ENCODE peak calls at places on chromosome 1, in six cellular contexts. T is activated B cell treated with CpG ODN at 0.5 μM for 24 hours, J is stomach, L is astrocyte, N is psoas muscle, S is tibial artery. K is an unnamed sample.

GRCh38 chr1:74502432-74502831 is 10.0 kb downstream of the LRRC53 start:
- DNase-seq in L (peak; percentile 48), J (no peak), S (no peak), N (no peak), T (no peak), K (no peak)

GRCh38 chr1:212669600-212669999 is 30.0 kb downstream of the BATF3 start:
- DNase-seq in S (no peak), L (no peak), J (no peak), N (no peak), T (no peak), K (no peak)

GRCh38 chr1:46569116-46569515 is 17.7 kb upstream of the KNCN start:
- DNase-seq in N (no peak), T (no peak), J (no peak), L (no peak), S (no peak), K (no peak)

GRCh38 chr1:7335224-7335879 is 435.7 kb upstream of the VAMP3 start:
- DNase-seq in J (no peak), T (no peak), L (peak; percentile 41), S (no peak), N (no peak), K (no peak)

GRCh38 chr1:50126962-50127715 is 18.4 kb downstream of the ELAVL4 start:
- DNase-seq in L (no peak), J (no peak), S (no peak), T (no peak), N (no peak), K (no peak)

GRCh38 chr1:12230549-12231275 is 882 bp downstream of the VPS13D start:
- DNase-seq in T (no peak), S (peak; percentile 34), N (peak; percentile 72), L (no peak), J (peak; percentile 64), K (no peak)

GRCh38 chr1:9996624-9997582 is at the start of gene RBP7:
- DNase-seq in T (peak; percentile 21), L (no peak), S (peak; percentile 26), N (peak; percentile 19), J (peak; percentile 26), K (peak; percentile 41)

GRCh38 chr1:26156285-26157038 is 2.4 kb upstream of the FAM110D start:
- DNase-seq in J (no peak), S (no peak), L (no peak), T (no peak), N (peak; percentile 34), K (no peak)

GRCh38 chr1:66598670-66599069 is 64.7 kb downstream of the SGIP1 start:
- DNase-seq in J (no peak), S (no peak), N (no peak), T (no peak), L (peak; percentile 80), K (no peak)

GRCh38 chr1:21254335-21254951 is 35.8 kb downstream of the ECE1 start:
- DNase-seq in S (peak; percentile 47), J (no peak), N (peak; percentile 57), T (no peak), L (no peak), K (no peak)

GRCh38 chr1:210633636-210634035 is 304.9 kb downstream of the HHAT start:
- DNase-seq in S (no peak), L (no peak), J (no peak), N (no peak), T (no peak), K (no peak)

GRCh38 chr1:25795955-25796806 is 3.8 kb upstream of the SELENON start:
- DNase-seq in S (no peak), L (no peak), T (no peak), J (peak; percentile 70), N (peak; percentile 61), K (no peak)

GRCh38 chr1:224300346-224300745 is 29.6 kb downstream of the NVL start:
- DNase-seq in T (no peak), N (no peak), J (no peak), L (peak; percentile 90), S (no peak), K (no peak)

GRCh38 chr1:44947060-44947773 is 39.2 kb downstream of the EIF2B3 start:
- DNase-seq in L (peak; percentile 86), J (no peak), T (no peak), N (no peak), S (peak; percentile 24), K (no peak)

GRCh38 chr1:112263464-112263863 is 132.6 kb upstream of the CTTNBP2NL start:
- DNase-seq in T (no peak), L (peak; percentile 23), J (no peak), S (no peak), N (no peak), K (no peak)

GRCh38 chr1:92343061-92343460 is 44.2 kb downstream of the RPAP2 start:
- DNase-seq in L (no peak), S (no peak), T (no peak), N (no peak), J (no peak), K (no peak)

GRCh38 chr1:212237651-212238050 is 47.6 kb upstream of the PPP2R5A start:
- DNase-seq in T (no peak), S (no peak), L (no peak), N (no peak), J (no peak), K (no peak)

GRCh38 chr1:211643324-211644212 is 31.9 kb downstream of the NEK2 start:
- DNase-seq in L (no peak), S (peak; percentile 41), T (no peak), N (no peak), J (peak; percentile 86), K (peak; percentile 61)

GRCh38 chr1:116763116-116763786 is 9.0 kb downstream of the CD2 start:
- DNase-seq in J (no peak), N (no peak), T (no peak), S (no peak), L (no peak), K (no peak)

GRCh38 chr1:29259802-29260441 is 23.6 kb downstream of the PTPRU start:
- DNase-seq in T (peak; percentile 29), N (peak; percentile 67), L (no peak), J (peak; percentile 44), S (no peak), K (no peak)

GRCh38 chr1:19430121-19431068 is 54.9 kb downstream of the CAPZB start:
- DNase-seq in L (peak; percentile 69), S (no peak), T (no peak), N (no peak), J (peak; percentile 64), K (no peak)

GRCh38 chr1:163712321-163712720 is 390.6 kb downstream of the NUF2 start:
- DNase-seq in S (no peak), T (no peak), N (no peak), L (no peak), J (no peak), K (no peak)

GRCh38 chr1:53332833-53333232 is 5.0 kb upstream of the LRP8 start:
- DNase-seq in S (no peak), T (no peak), N (no peak), J (peak; percentile 14), L (no peak), K (peak; percentile 13)

GRCh38 chr1:156765664-156766063 is 1.7 kb upstream of the PRCC start:
- DNase-seq in J (no peak), S (no peak), T (no peak), L (no peak), N (no peak), K (no peak)
- TF ChIP-seq CTCF in J (no peak), S (no peak), T (no peak), L (no peak), N (no peak), K (no peak)

GRCh38 chr1:221723018-221723917 is 18.6 kb downstream of the DUSP10 start:
- DNase-seq in N (no peak), L (peak; percentile 85), J (no peak), T (no peak), S (no peak), K (no peak)
- TF ChIP-seq CTCF in N (no peak), L (no peak), J (no peak), T (no peak), S (no peak), K (no peak)

GRCh38 chr1:206828061-206828460 is 37.4 kb upstream of the IL20 start:
- DNase-seq in S (no peak), J (no peak), L (no peak), T (no peak), N (no peak), K (no peak)
- TF ChIP-seq CTCF in S (no peak), J (no peak), L (no peak), T (no peak), N (no peak), K (no peak)

DNA sequence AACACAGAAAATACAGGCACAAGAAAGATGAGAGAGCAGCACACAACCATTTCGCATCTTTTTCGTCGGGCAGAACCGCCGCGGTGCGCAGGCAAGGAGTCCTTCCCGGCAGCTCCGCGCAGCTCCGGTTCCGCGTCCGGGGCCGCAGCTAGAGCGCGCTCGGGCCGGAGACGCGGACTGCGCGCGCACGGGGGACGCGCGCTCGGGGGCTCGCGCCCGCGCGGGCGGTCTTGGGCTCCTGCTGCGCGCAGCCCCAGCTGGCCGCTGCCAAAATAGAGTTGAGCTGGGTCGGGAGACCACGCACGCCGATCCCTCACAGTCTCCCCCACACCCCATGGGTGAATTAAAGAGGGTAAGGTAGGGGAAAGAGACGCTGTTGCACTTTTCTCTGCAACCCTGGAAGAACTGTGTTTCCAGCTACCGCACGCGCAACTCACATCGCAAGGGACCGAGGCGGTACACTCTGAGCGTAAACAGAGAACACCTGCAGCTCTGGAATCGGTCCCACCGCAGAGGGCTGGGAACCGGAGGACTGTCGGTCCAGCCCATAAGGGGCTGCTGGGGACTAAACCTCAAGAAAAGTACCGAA is 1.6 kb downstream of the NR5A2 start:
- DNase-seq in S (no peak), T (peak; percentile 21), J (peak; percentile 49), L (no peak), N (no peak), K (no peak)
- TF ChIP-seq CTCF in S (no peak), T (no peak), J (no peak), L (no peak), N (no peak), K (no peak)

DNA sequence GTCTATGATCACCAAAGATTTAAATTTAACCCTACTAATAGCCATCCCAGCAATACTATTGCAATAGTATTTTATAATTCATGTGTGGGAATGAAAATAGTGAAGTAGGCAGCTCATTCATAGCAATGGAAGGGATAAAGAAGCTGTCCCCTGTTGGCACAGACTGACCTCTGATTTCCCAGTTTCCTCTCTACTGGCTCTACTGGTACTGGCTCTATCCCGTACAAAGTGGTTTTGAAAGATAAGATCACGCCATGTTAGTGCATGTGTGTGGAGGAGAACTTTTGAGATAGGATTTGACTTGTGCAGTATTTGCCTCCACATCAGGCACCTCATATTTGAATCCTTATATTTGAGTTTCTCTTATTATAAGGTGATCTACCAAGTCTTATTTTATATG is 227.3 kb upstream of the ADGRL2 start:
- DNase-seq in S (no peak), T (no peak), J (no peak), N (no peak), L (no peak), K (no peak)
- TF ChIP-seq CTCF in S (no peak), T (no peak), J (no peak), N (no peak), L (no peak), K (no peak)

DNA sequence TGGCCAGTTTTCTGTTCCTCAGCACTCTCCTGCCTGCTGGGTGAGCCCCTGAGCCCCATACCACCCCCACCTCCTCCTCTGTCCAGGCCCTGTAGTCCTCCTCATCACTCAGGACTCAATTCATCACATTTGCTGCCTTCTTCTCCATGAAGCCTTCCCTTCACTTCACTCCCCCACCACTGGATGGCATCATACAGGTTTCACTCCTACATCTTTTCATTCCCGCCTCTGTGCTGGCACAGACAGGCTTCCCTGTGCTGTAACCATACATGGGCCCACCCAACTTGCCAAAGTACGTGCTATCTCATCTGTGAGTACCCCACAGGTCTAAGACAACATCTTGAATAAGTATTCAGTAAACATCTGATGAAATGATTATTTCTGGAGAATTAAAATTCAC is 56.9 kb downstream of the SLC45A1 start:
- DNase-seq in J (peak; percentile 52), T (no peak), S (no peak), N (no peak), L (no peak), K (no peak)
- TF ChIP-seq CTCF in J (peak; percentile 64), T (no peak), S (no peak), N (peak; percentile 52), L (peak; percentile 35), K (no peak)